ENCODE peak calls at places on chromosomes 16 and 17, in four cellular contexts. X, R, L and Y are unnamed samples.
A peak's percentile ranks its signal among the peaks of the same experiment; 100 is the strongest.

GRCh38 chr16:86044241-86044671 is 145.3 kb downstream of the IRF8 start:
- DNase-seq in X (peak; percentile 59), R (no peak), L (peak; percentile 46), Y (no peak)

GRCh38 chr16:83933885-83934683 is 19.0 kb upstream of the OSGIN1 start:
- DNase-seq in X (peak; percentile 34), R (no peak), L (no peak), Y (no peak)

GRCh38 chr16:66858740-66859396 is 14.7 kb downstream of the CA7 start:
- DNase-seq in X (peak; percentile 50), R (no peak), L (peak; percentile 74), Y (no peak)

GRCh38 chr16:89319883-89320716 is 102.6 kb downstream of the ZNF778 start:
- DNase-seq in X (peak; percentile 96), R (peak; percentile 85), L (peak; percentile 41), Y (no peak)

GRCh38 chr17:47199627-47200324 is 9.4 kb upstream of the MYL4 start:
- DNase-seq in X (no peak), R (no peak), L (no peak), Y (no peak)

GRCh38 chr17:13642188-13642587 is 40.5 kb upstream of the HS3ST3A1 start:
- DNase-seq in X (peak; percentile 6), R (no peak), L (no peak), Y (no peak)

GRCh38 chr17:64387545-64388171 is 3.0 kb downstream of the PECAM1 start:
- DNase-seq in X (no peak), R (peak; percentile 48), L (peak; percentile 40), Y (no peak)

GRCh38 chr16:6643083-6643686 is 689.5 kb upstream of the RBFOX1 start:
- DNase-seq in X (peak; percentile 54), R (no peak), L (no peak), Y (no peak)

GRCh38 chr17:8108972-8109668 is 9.2 kb downstream of the ALOXE3 start:
- DNase-seq in X (no peak), R (no peak), L (no peak), Y (no peak)

GRCh38 chr16:24801761-24802302 is 43.9 kb upstream of the SLC5A11 start:
- DNase-seq in X (no peak), R (no peak), L (no peak), Y (no peak)

GRCh38 chr17:28982191-28982793 is 23.5 kb downstream of the SEZ6 start:
- DNase-seq in X (peak; percentile 62), R (no peak), L (no peak), Y (no peak)

GRCh38 chr17:58388302-58389190 is 28.8 kb downstream of the RNF43 start:
- DNase-seq in X (no peak), R (no peak), L (no peak), Y (no peak)

GRCh38 chr17:51496378-51496777 is 236.0 kb downstream of the UTP18 start:
- DNase-seq in X (no peak), R (no peak), L (no peak), Y (no peak)

GRCh38 chr16:67179421-67180080 is 4.2 kb downstream of the MATCAP1 start:
- DNase-seq in X (no peak), R (no peak), L (no peak), Y (no peak)

GRCh38 chr17:74677558-74678466 is 34.9 kb downstream of the CD300LF start:
- DNase-seq in X (peak; percentile 70), R (no peak), L (peak; percentile 38), Y (no peak)

GRCh38 chr16:89860747-89861304 is 12.6 kb upstream of the TCF25 start:
- DNase-seq in X (peak; percentile 55), R (peak; percentile 75), L (peak; percentile 71), Y (peak; percentile 46)

GRCh38 chr17:27905524-27906237 is 12.5 kb upstream of the LYRM9 start:
- DNase-seq in X (no peak), R (no peak), L (no peak), Y (no peak)

GRCh38 chr17:55454906-55455474 is 33.4 kb upstream of the MMD start:
- DNase-seq in X (peak; percentile 90), R (no peak), L (no peak), Y (no peak)

GRCh38 chr17:45300060-45300751 is 16.6 kb downstream of the MAP3K14 start:
- DNase-seq in X (no peak), R (no peak), L (no peak), Y (no peak)

GRCh38 chr17:50589112-50589712 is 28.7 kb downstream of the CACNA1G start:
- DNase-seq in X (peak; percentile 5), R (no peak), L (no peak), Y (no peak)

GRCh38 chr17:850828-851759 is 68.9 kb downstream of the MRM3 start:
- DNase-seq in X (peak; percentile 78), R (peak; percentile 65), L (no peak), Y (no peak)

GRCh38 chr16:47970291-47970931 is 185.4 kb downstream of the ABCC12 start:
- DNase-seq in X (peak; percentile 57), R (no peak), L (no peak), Y (no peak)

GRCh38 chr16:1183235-1183907 is 30.5 kb downstream of the CACNA1H start:
- DNase-seq in X (peak; percentile 67), R (peak; percentile 91), L (peak; percentile 67), Y (no peak)

GRCh38 chr17:8479431-8479947 is 43.8 kb downstream of the NDEL1 start:
- DNase-seq in X (no peak), R (no peak), L (peak; percentile 44), Y (no peak)

GRCh38 chr17:65093930-65094329 is 37.4 kb upstream of the GNA13 start:
- DNase-seq in X (no peak), R (no peak), L (no peak), Y (no peak)

GRCh38 chr16:10383626-10384025 is 2.2 kb upstream of the ATF7IP2 start:
- DNase-seq in X (no peak), R (no peak), L (no peak), Y (no peak)

GRCh38 chr16:29916979-29917378 is 9.0 kb downstream of the KCTD13 start:
- DNase-seq in X (no peak), R (no peak), L (no peak), Y (no peak)

GRCh38 chr17:62827722-62828498 is 19.8 kb upstream of the MARCHF10 start:
- DNase-seq in X (peak; percentile 71), R (no peak), L (no peak), Y (no peak)

GRCh38 chr16:87076950-87077749 is 240.0 kb downstream of the C16orf95 start:
- DNase-seq in X (peak; percentile 57), R (peak; percentile 73), L (peak; percentile 40), Y (no peak)

GRCh38 chr17:72111374-72111773 is 9.4 kb upstream of the SOX9 start:
- DNase-seq in X (no peak), R (no peak), L (no peak), Y (no peak)

GRCh38 chr17:41965694-41966375 is 760 bp upstream of the CNP start:
- DNase-seq in X (peak; percentile 68), R (peak; percentile 79), L (peak; percentile 44), Y (no peak)

GRCh38 chr17:740240-741055 is 8.1 kb downstream of the TLCD3A start:
- DNase-seq in X (no peak), R (no peak), L (no peak), Y (peak; percentile 7)

GRCh38 chr16:450385-450784 is 24.9 kb downstream of the RAB11FIP3 start:
- DNase-seq in X (no peak), R (no peak), L (no peak), Y (no peak)

GRCh38 chr17:40109471-40109824 is 9.1 kb upstream of the NR1D1 start:
- DNase-seq in X (peak; percentile 12), R (peak; percentile 46), L (no peak), Y (no peak)

GRCh38 chr16:55911616-55912015 is 36.4 kb upstream of the CES5A start:
- DNase-seq in X (no peak), R (no peak), L (no peak), Y (no peak)
- H3K27ac ChIP-seq in X (no peak overlapping the region), R (no peak overlapping the region), L (no peak overlapping the region), Y (no peak overlapping the region)

DNA sequence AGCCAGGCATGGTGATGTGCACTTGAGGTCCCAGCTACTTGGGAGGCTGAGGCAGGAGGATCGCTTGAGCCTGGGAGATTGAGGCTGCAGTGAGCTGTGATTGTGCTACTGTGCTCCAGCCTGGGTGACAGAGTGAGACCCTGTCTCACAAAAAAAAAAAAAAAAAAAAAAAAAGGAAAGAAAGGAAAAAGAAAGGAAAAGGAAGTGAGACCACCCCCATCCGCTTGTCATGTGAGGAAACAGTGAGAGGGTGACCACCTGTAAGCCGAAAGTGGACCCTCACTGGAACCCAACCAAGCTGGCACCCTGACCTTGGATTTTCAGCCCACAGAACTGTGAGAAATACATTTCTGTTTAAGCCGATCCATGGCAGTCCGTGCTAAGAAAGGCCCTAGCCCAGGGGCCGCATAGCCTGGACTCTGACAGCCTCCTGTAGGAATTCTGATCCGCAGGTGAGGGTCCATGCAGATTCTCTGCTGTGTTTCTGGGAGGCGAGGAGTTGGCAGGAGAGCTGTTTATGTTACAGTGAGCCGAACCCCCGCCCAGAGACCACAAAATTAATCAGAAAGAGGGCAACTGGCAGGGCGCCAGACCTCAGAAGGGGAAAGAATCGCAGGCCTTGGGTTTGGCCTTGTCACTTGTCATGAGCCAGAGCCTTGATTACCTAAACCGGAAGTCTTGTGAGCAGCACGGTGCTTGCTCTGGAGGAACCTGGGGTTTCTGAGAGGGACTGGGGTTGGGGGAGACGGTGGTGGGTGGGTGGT is 938 bp downstream of the SGSH start:
- DNase-seq in X (peak; percentile 88), R (peak; percentile 87), L (peak; percentile 70), Y (no peak)
- H3K27ac ChIP-seq in X (peak overlapping the region; percentile 63), R (peak overlapping the region; percentile 82), L (peak overlapping the region; percentile 89), Y (peak overlapping the region; percentile 64)

GRCh38 chr16:8720080-8720966 is 45.9 kb downstream of the ABAT start:
- DNase-seq in X (no peak), R (no peak), L (no peak), Y (peak; percentile 31)
- H3K27ac ChIP-seq in X (no peak overlapping the region), R (no peak overlapping the region), L (no peak overlapping the region), Y (no peak overlapping the region)

DNA sequence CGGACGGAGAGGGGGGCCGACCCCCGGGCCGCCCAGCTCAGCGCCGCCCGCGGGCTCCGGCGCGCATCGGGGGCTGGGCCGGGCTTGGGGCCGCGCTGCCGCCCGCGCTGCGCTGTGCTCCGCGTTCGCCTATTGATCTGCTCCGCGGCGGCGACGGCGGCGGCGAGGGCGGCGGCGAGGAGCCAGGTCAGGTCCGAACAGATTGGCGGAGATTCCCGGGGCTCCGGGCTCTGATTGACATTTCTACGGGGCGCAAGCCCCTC is 589 bp downstream of the IRX3 start:
- DNase-seq in X (no peak), R (no peak), L (no peak), Y (no peak)
- H3K27ac ChIP-seq in X (no peak overlapping the region), R (peak overlapping the region; percentile 77), L (peak overlapping the region; percentile 84), Y (no peak overlapping the region)

GRCh38 chr17:59456923-59457615 is 108.3 kb upstream of the DHX40 start:
- DNase-seq in X (no peak), R (no peak), L (no peak), Y (no peak)

GRCh38 chr17:59451706-59452105 is 113.7 kb upstream of the DHX40 start:
- DNase-seq in X (peak; percentile 69), R (no peak), L (no peak), Y (no peak)

GRCh38 chr17:59456428-59456827 is 109.0 kb upstream of the DHX40 start:
- DNase-seq in X (no peak), R (no peak), L (no peak), Y (no peak)

DNA sequence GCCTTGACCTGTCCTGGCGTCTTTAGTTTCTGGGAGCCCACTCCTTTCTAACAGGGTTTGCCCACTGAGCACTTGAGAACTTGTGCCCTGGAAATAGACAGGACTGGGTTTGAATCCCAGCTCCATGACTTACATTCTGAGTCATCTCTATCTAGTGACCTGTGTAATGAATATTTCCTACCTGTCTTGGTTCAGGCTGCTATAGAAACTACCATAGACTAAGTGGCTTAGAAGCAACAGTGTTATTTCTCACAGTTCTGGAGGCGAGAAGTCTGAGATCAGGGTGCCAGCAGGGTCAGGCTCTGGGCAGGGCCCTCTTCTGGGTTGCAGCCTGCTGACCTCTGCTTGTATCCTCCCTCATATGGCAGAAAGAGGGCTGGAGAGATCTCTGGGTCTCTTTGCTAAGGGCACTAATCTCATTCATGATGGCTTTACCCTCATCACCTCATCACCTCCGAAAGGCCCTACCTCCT is 110.7 kb upstream of the DHX40 start:
- DNase-seq in X (no peak), R (no peak), L (no peak), Y (no peak)
- H3K27ac ChIP-seq in X (no peak overlapping the region), R (no peak overlapping the region), L (no peak overlapping the region), Y (no peak overlapping the region)